ENCODE peak calls at places on chromosomes 12 and 14, in eight cellular contexts. One of them, this sample, is unnamed.

GRCh38 chr14:46063872-46064271 is 587.7 kb downstream of the RPL10L start:
- DNase-seq in hepatocyte: peak; percentile 6
- DNase-seq in mammary epithelial cell: no peak
- DNase-seq in fibroblast of lung: no peak
- DNase-seq in HCT116: no peak
- DNase-seq in PC-3: peak; percentile 53
- DNase-seq in GM23248: no peak
- DNase-seq in PC-9: no peak
- DNase-seq in this sample: no peak

GRCh38 chr14:21298358-21298757 is 18.5 kb downstream of the RPGRIP1 start:
- DNase-seq in fibroblast of lung: no peak
- DNase-seq in mammary epithelial cell: no peak
- DNase-seq in PC-9: no peak
- DNase-seq in HCT116: no peak
- DNase-seq in hepatocyte: no peak
- DNase-seq in GM23248: no peak
- DNase-seq in PC-3: no peak
- DNase-seq in this sample: no peak

GRCh38 chr12:1946311-1946710 is 27.9 kb upstream of the CACNA2D4 start:
- DNase-seq in HCT116: no peak
- DNase-seq in GM23248: no peak
- DNase-seq in mammary epithelial cell: no peak
- DNase-seq in PC-9: no peak
- DNase-seq in hepatocyte: no peak
- DNase-seq in fibroblast of lung: no peak
- DNase-seq in PC-3: no peak
- DNase-seq in this sample: no peak

GRCh38 chr12:15584366-15585041 is 204.7 kb downstream of the EPS8 start:
- DNase-seq in HCT116: peak; percentile 43
- DNase-seq in PC-9: no peak
- DNase-seq in hepatocyte: peak; percentile 79
- DNase-seq in mammary epithelial cell: no peak
- DNase-seq in PC-3: peak; percentile 56
- DNase-seq in GM23248: peak; percentile 77
- DNase-seq in fibroblast of lung: peak; percentile 90
- DNase-seq in this sample: peak; percentile 48

GRCh38 chr14:53539489-53540126 is 386.5 kb upstream of the DDHD1 start:
- DNase-seq in HCT116: peak; percentile 71
- DNase-seq in PC-3: peak; percentile 92
- DNase-seq in GM23248: peak; percentile 77
- DNase-seq in mammary epithelial cell: peak; percentile 55
- DNase-seq in hepatocyte: peak; percentile 89
- DNase-seq in fibroblast of lung: peak; percentile 90
- DNase-seq in PC-9: peak; percentile 45
- DNase-seq in this sample: peak; percentile 74

GRCh38 chr12:42094277-42094676 is 50.4 kb downstream of the GXYLT1 start:
- DNase-seq in PC-3: peak; percentile 39
- DNase-seq in HCT116: peak; percentile 33
- DNase-seq in fibroblast of lung: peak; percentile 56
- DNase-seq in PC-9: no peak
- DNase-seq in GM23248: peak; percentile 72
- DNase-seq in mammary epithelial cell: peak; percentile 13
- DNase-seq in hepatocyte: peak; percentile 23
- DNase-seq in this sample: peak; percentile 13

GRCh38 chr12:93007539-93007938 is 78.4 kb upstream of the EEA1 start:
- DNase-seq in hepatocyte: no peak
- DNase-seq in GM23248: no peak
- DNase-seq in PC-3: no peak
- DNase-seq in fibroblast of lung: no peak
- DNase-seq in mammary epithelial cell: no peak
- DNase-seq in HCT116: no peak
- DNase-seq in PC-9: no peak
- DNase-seq in this sample: no peak

GRCh38 chr12:110109037-110109836 is 14.9 kb upstream of the IFT81 start:
- DNase-seq in GM23248: peak; percentile 99
- DNase-seq in mammary epithelial cell: peak; percentile 89
- DNase-seq in fibroblast of lung: peak; percentile 100
- DNase-seq in hepatocyte: peak; percentile 74
- DNase-seq in PC-3: peak; percentile 96
- DNase-seq in PC-9: no peak
- DNase-seq in HCT116: no peak
- DNase-seq in this sample: no peak

GRCh38 chr12:105977256-105978051 is 161.3 kb downstream of the NUAK1 start:
- DNase-seq in fibroblast of lung: peak; percentile 90
- DNase-seq in PC-3: no peak
- DNase-seq in HCT116: no peak
- DNase-seq in hepatocyte: no peak
- DNase-seq in mammary epithelial cell: peak; percentile 65
- DNase-seq in PC-9: no peak
- DNase-seq in GM23248: peak; percentile 81
- DNase-seq in this sample: no peak

GRCh38 chr14:68891851-68892660 is 87.0 kb downstream of the ACTN1 start:
- DNase-seq in HCT116: no peak
- DNase-seq in mammary epithelial cell: peak; percentile 62
- DNase-seq in GM23248: peak; percentile 71
- DNase-seq in PC-9: no peak
- DNase-seq in fibroblast of lung: peak; percentile 52
- DNase-seq in hepatocyte: no peak
- DNase-seq in PC-3: peak; percentile 31
- DNase-seq in this sample: no peak

GRCh38 chr12:123141615-123142517 is 9.0 kb downstream of the PITPNM2 start:
- DNase-seq in GM23248: peak; percentile 91
- DNase-seq in fibroblast of lung: peak; percentile 85
- DNase-seq in PC-9: peak; percentile 75
- DNase-seq in mammary epithelial cell: peak; percentile 44
- DNase-seq in HCT116: peak; percentile 33
- DNase-seq in PC-3: peak; percentile 73
- DNase-seq in hepatocyte: peak; percentile 83
- DNase-seq in this sample: no peak

GRCh38 chr12:81558031-81558430 is 201.1 kb downstream of the PPFIA2 start:
- DNase-seq in GM23248: peak; percentile 73
- DNase-seq in PC-3: no peak
- DNase-seq in hepatocyte: no peak
- DNase-seq in HCT116: no peak
- DNase-seq in mammary epithelial cell: no peak
- DNase-seq in PC-9: no peak
- DNase-seq in fibroblast of lung: peak; percentile 67
- DNase-seq in this sample: no peak

GRCh38 chr12:132469423-132469822 is 20.5 kb upstream of the FBRSL1 start:
- DNase-seq in PC-3: no peak
- DNase-seq in fibroblast of lung: no peak
- DNase-seq in HCT116: no peak
- DNase-seq in PC-9: no peak
- DNase-seq in GM23248: no peak
- DNase-seq in hepatocyte: no peak
- DNase-seq in mammary epithelial cell: no peak
- DNase-seq in this sample: no peak

GRCh38 chr12:106739815-106740552 is 34.5 kb upstream of the RIC8B start:
- DNase-seq in fibroblast of lung: peak; percentile 37
- DNase-seq in hepatocyte: peak; percentile 52
- DNase-seq in PC-9: no peak
- DNase-seq in HCT116: no peak
- DNase-seq in GM23248: peak; percentile 24
- DNase-seq in PC-3: peak; percentile 35
- DNase-seq in mammary epithelial cell: no peak
- DNase-seq in this sample: no peak

GRCh38 chr12:51270847-51271518 is 768 bp upstream of the SMAGP start:
- DNase-seq in HCT116: peak; percentile 61
- DNase-seq in PC-3: peak; percentile 95
- DNase-seq in GM23248: peak; percentile 92
- DNase-seq in mammary epithelial cell: peak; percentile 90
- DNase-seq in PC-9: peak; percentile 95
- DNase-seq in fibroblast of lung: peak; percentile 75
- DNase-seq in hepatocyte: peak; percentile 47
- DNase-seq in this sample: no peak

GRCh38 chr12:20852649-20853048 is 42.1 kb downstream of the SLCO1B3 start:
- DNase-seq in fibroblast of lung: no peak
- DNase-seq in HCT116: no peak
- DNase-seq in PC-3: no peak
- DNase-seq in hepatocyte: no peak
- DNase-seq in GM23248: no peak
- DNase-seq in mammary epithelial cell: no peak
- DNase-seq in PC-9: no peak
- DNase-seq in this sample: no peak

GRCh38 chr14:55160989-55161388 is 30.4 kb downstream of the DLGAP5 start:
- DNase-seq in fibroblast of lung: peak; percentile 72
- DNase-seq in PC-9: no peak
- DNase-seq in HCT116: peak; percentile 6
- DNase-seq in GM23248: peak; percentile 61
- DNase-seq in mammary epithelial cell: peak; percentile 17
- DNase-seq in hepatocyte: peak; percentile 38
- DNase-seq in PC-3: peak; percentile 79
- DNase-seq in this sample: no peak

GRCh38 chr12:43281563-43281962 is 270.4 kb downstream of the ADAMTS20 start:
- DNase-seq in hepatocyte: no peak
- DNase-seq in PC-9: no peak
- DNase-seq in HCT116: no peak
- DNase-seq in GM23248: no peak
- DNase-seq in mammary epithelial cell: no peak
- DNase-seq in fibroblast of lung: no peak
- DNase-seq in PC-3: no peak
- DNase-seq in this sample: no peak

GRCh38 chr14:75720828-75721227 is 59.8 kb downstream of the TTLL5 start:
- DNase-seq in PC-9: no peak
- DNase-seq in HCT116: no peak
- DNase-seq in fibroblast of lung: peak; percentile 62
- DNase-seq in PC-3: no peak
- DNase-seq in GM23248: peak; percentile 59
- DNase-seq in mammary epithelial cell: peak; percentile 18
- DNase-seq in hepatocyte: peak; percentile 77
- DNase-seq in this sample: no peak

GRCh38 chr12:43880547-43880946 is 44.7 kb downstream of the TMEM117 start:
- DNase-seq in GM23248: no peak
- DNase-seq in HCT116: no peak
- DNase-seq in hepatocyte: no peak
- DNase-seq in PC-9: no peak
- DNase-seq in fibroblast of lung: no peak
- DNase-seq in mammary epithelial cell: no peak
- DNase-seq in PC-3: no peak
- DNase-seq in this sample: no peak

DNA sequence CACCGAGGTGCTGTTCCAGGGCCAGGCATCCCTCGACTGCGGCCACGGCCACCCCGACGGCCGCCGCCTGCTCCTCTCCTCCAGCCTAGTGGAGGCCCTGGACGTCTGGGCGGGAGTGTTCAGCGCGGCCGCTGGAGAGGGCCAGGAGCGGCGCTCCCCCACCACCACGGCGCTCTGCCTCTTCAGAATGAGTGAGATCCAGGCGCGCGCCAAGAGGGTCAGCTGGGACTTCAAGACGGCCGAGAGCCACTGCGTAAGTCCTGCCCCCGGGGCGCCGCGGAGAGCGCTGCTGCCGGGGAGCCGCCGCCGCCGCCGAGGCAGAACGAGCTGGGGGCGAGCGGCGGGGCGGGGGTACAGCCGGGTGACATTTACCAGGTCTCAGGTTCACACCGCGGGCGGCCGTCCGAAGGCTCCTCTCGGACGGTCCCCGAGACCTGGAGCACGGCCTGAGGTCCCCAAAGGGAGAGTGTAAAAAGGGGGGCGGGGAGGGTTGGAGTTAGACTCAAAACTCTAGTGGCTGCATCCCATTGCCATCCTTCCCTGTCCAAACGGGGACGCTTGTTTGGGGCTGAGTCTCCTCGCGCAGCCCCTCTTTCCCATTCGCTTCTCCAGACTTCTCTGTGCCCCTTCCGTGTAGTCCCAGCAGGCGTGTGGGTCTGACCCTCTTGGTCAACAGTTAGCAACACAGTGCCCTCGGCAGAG is 1.6 kb downstream of the PLXNC1 start:
- DNase-seq in PC-9: no peak
- DNase-seq in HCT116: no peak
- DNase-seq in GM23248: peak; percentile 41
- DNase-seq in fibroblast of lung: peak; percentile 45
- DNase-seq in mammary epithelial cell: no peak
- DNase-seq in hepatocyte: peak; percentile 72
- DNase-seq in PC-3: no peak
- DNase-seq in this sample: no peak
- H3K4me3 ChIP-seq in PC-9: no peak overlapping the region
- H3K4me3 ChIP-seq in HCT116: no peak overlapping the region
- H3K4me3 ChIP-seq in GM23248: peak overlapping the region; percentile 67
- H3K4me3 ChIP-seq in fibroblast of lung: no peak overlapping the region
- H3K4me3 ChIP-seq in mammary epithelial cell: no peak overlapping the region
- H3K4me3 ChIP-seq in hepatocyte: peak overlapping the region; percentile 58
- H3K4me3 ChIP-seq in PC-3: no peak overlapping the region
- H3K4me3 ChIP-seq in this sample: peak overlapping the region; percentile 84

GRCh38 chr14:36585100-36585499 is 2.7 kb upstream of the NKX2-8 start:
- DNase-seq in GM23248: no peak
- DNase-seq in hepatocyte: no peak
- DNase-seq in PC-9: no peak
- DNase-seq in HCT116: no peak
- DNase-seq in fibroblast of lung: no peak
- DNase-seq in mammary epithelial cell: no peak
- DNase-seq in PC-3: no peak
- DNase-seq in this sample: no peak
- TF ChIP-seq EZH2 in GM23248: peak; percentile 62
- TF ChIP-seq EZH2 in hepatocyte: no peak
- TF ChIP-seq EZH2 in PC-9: no peak
- TF ChIP-seq EZH2 in HCT116: no peak
- TF ChIP-seq EZH2 in fibroblast of lung: no peak
- TF ChIP-seq EZH2 in mammary epithelial cell: no peak
- TF ChIP-seq EZH2 in PC-3: no peak
- TF ChIP-seq EZH2 in this sample: no peak

DNA sequence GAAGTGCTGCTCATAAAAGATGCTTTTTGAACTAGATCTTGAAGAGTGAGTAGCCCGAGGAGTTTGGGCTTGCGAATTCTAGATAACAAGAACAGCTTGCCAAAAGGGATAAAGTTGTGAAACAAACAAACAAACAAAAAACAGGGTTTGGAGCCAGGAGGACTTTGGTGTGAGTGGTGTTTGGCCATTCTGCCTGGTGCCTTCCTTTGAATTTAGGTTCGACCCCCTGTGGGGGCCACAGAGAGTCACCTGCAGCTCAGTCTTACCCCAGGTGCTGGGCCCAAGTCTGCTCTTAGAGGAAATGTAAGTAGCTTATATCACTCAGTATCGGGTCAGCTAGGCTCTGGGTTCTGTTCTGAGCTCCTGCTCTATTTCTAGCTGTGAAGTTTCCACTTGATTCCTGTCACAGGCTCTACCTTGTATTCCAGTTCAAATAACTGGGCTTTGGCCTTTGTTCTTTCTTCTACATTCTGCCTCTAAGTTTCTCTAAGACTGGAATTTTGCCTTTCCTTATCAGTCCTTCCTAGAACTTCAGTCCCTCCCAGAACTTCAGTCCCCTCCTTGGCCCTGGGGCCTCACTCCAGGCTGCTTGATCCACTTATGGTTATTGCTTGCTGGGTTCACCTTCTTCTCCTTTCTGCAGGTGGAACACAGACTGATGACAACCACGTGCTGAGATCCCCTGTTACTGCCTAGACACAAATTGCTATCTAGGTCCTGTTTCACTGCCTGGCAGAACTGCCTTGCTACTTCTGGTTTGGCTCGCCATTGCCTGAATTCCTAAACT is 20.5 kb upstream of the DUSP6 start:
- DNase-seq in hepatocyte: no peak
- DNase-seq in PC-9: peak; percentile 81
- DNase-seq in mammary epithelial cell: no peak
- DNase-seq in GM23248: no peak
- DNase-seq in HCT116: no peak
- DNase-seq in PC-3: no peak
- DNase-seq in fibroblast of lung: no peak
- DNase-seq in this sample: no peak
- H3K4me3 ChIP-seq in hepatocyte: no peak overlapping the region
- H3K4me3 ChIP-seq in PC-9: no peak overlapping the region
- H3K4me3 ChIP-seq in mammary epithelial cell: no peak overlapping the region
- H3K4me3 ChIP-seq in GM23248: no peak overlapping the region
- H3K4me3 ChIP-seq in HCT116: peak overlapping the region; percentile 20
- H3K4me3 ChIP-seq in PC-3: no peak overlapping the region
- H3K4me3 ChIP-seq in fibroblast of lung: no peak overlapping the region
- H3K4me3 ChIP-seq in this sample: no peak overlapping the region

GRCh38 chr12:102955926-102956737 is 1.3 kb upstream of the ASCL1 start:
- DNase-seq in PC-3: no peak
- DNase-seq in fibroblast of lung: no peak
- DNase-seq in PC-9: no peak
- DNase-seq in GM23248: peak; percentile 13
- DNase-seq in mammary epithelial cell: no peak
- DNase-seq in HCT116: no peak
- DNase-seq in hepatocyte: peak; percentile 34
- DNase-seq in this sample: no peak
- TF ChIP-seq EZH2 in PC-3: no peak
- TF ChIP-seq EZH2 in fibroblast of lung: no peak
- TF ChIP-seq EZH2 in PC-9: no peak
- TF ChIP-seq EZH2 in GM23248: no peak
- TF ChIP-seq EZH2 in mammary epithelial cell: no peak
- TF ChIP-seq EZH2 in HCT116: no peak
- TF ChIP-seq EZH2 in hepatocyte: peak; percentile 79
- TF ChIP-seq EZH2 in this sample: no peak